ENCODE peak calls at places on chromosomes 12 and 14, in six cellular contexts. H, G, K, X, O and N are unnamed samples.

GRCh38 chr12:22018860-22019259 is 27.2 kb upstream of the CMAS start:
- DNase-seq in H (no peak), G (no peak), K (no peak), X (no peak), O (no peak), N (peak; percentile 3)

GRCh38 chr12:5745251-5745888 is 199.7 kb downstream of the ANO2 start:
- DNase-seq in H (peak; percentile 2), G (peak; percentile 48), K (no peak), X (peak; percentile 50), O (peak; percentile 39), N (peak; percentile 58)

GRCh38 chr14:76917158-76917596 is 91.0 kb downstream of the LRRC74A start:
- DNase-seq in H (no peak), G (peak; percentile 61), K (peak; percentile 61), X (peak; percentile 64), O (no peak), N (peak; percentile 84)

GRCh38 chr12:65810036-65810435 is 14.2 kb upstream of the HMGA2 start:
- DNase-seq in H (no peak), G (no peak), K (no peak), X (no peak), O (no peak), N (peak; percentile 37)

GRCh38 chr14:36771256-36771655 is 109.6 kb downstream of the PAX9 start:
- DNase-seq in H (peak; percentile 61), G (no peak), K (no peak), X (no peak), O (no peak), N (no peak)

GRCh38 chr12:51536159-51536558 is 54.9 kb upstream of the SCN8A start:
- DNase-seq in H (no peak), G (no peak), K (no peak), X (no peak), O (no peak), N (peak; percentile 19)

GRCh38 chr14:103686831-103687485 is 28.3 kb downstream of the XRCC3 start:
- DNase-seq in H (no peak), G (no peak), K (no peak), X (no peak), O (no peak), N (peak; percentile 55)

GRCh38 chr12:76784600-76785051 is 20.7 kb downstream of the ZDHHC17 start:
- DNase-seq in H (no peak), G (no peak), K (peak; percentile 10), X (no peak), O (no peak), N (peak; percentile 77)

GRCh38 chr12:85441740-85442139 is 161.7 kb downstream of the ALX1 start:
- DNase-seq in H (no peak), G (no peak), K (peak; percentile 2), X (peak; percentile 66), O (no peak), N (peak; percentile 7)

GRCh38 chr14:100408350-100409015 is 85.3 kb downstream of the SLC25A47 start:
- DNase-seq in H (no peak), G (peak; percentile 81), K (no peak), X (peak; percentile 61), O (no peak), N (peak; percentile 90)

GRCh38 chr14:22955702-22956575 is 951 bp downstream of the HAUS4 start:
- DNase-seq in H (no peak), G (no peak), K (no peak), X (no peak), O (no peak), N (no peak)